ENCODE peak calls at places on chromosomes 12 and 14, in five cellular contexts. V, C, Z, Q and R are unnamed samples.

GRCh38 chr14:40682131-40682913 is 924.4 kb upstream of the LRFN5 start:
- DNase-seq in V (no peak), Q (no peak), Z (no peak), C (no peak), R (no peak)

GRCh38 chr12:3049596-3050314 is 27.4 kb upstream of the TSPAN9 start:
- DNase-seq in Q (no peak), V (peak), C (no peak), Z (no peak), R (no peak)

GRCh38 chr14:76872796-76873432 is 46.7 kb downstream of the LRRC74A start:
- DNase-seq in Q (no peak), Z (no peak), C (peak), V (peak), R (peak)

GRCh38 chr12:86158956-86159355 is 97.2 kb downstream of the MGAT4C start:
- DNase-seq in C (no peak), V (no peak), Z (no peak), Q (no peak), R (no peak)

GRCh38 chr12:122413516-122414404 is 8.7 kb downstream of the CLIP1 start:
- DNase-seq in Q (no peak), C (peak), V (no peak), Z (no peak), R (no peak)

GRCh38 chr14:93954900-93955891 is 21.2 kb downstream of the ASB2 start:
- DNase-seq in Q (no peak), C (no peak), Z (no peak), V (no peak), R (no peak)

GRCh38 chr14:23432102-23432925 is 3.1 kb downstream of the MYH7 start:
- DNase-seq in Z (no peak), C (no peak), V (no peak), Q (no peak), R (no peak)

GRCh38 chr12:3233813-3234212 is 156.6 kb downstream of the TSPAN9 start:
- DNase-seq in V (no peak), C (no peak), Q (no peak), Z (no peak), R (no peak)

GRCh38 chr14:86954623-86955022 is 1038.4 kb downstream of the GALC start:
- DNase-seq in C (no peak), Q (no peak), Z (no peak), V (no peak), R (no peak)

GRCh38 chr12:52081263-52081733 is 1.8 kb downstream of the SMIM41 start:
- DNase-seq in V (no peak), C (no peak), Q (peak), Z (no peak), R (no peak)

GRCh38 chr12:15146585-15146984 is 74.6 kb downstream of the RERG start:
- DNase-seq in Z (no peak), V (no peak), Q (no peak), C (no peak), R (no peak)

GRCh38 chr14:85572845-85573244 is 42.9 kb downstream of the FLRT2 start:
- DNase-seq in Q (no peak), C (peak), Z (no peak), V (no peak), R (no peak)

GRCh38 chr14:47366006-47366405 is 309.4 kb downstream of the MDGA2 start:
- DNase-seq in Z (no peak), V (no peak), C (no peak), Q (no peak), R (no peak)

GRCh38 chr14:83874662-83875061 is 1655.3 kb upstream of the FLRT2 start:
- DNase-seq in Z (no peak), Q (no peak), V (no peak), C (no peak), R (no peak)

GRCh38 chr12:65792724-65793123 is 31.6 kb upstream of the HMGA2 start:
- DNase-seq in V (no peak), Z (no peak), C (no peak), Q (no peak), R (no peak)

GRCh38 chr14:100429537-100429936 is 106.4 kb downstream of the SLC25A47 start:
- DNase-seq in Q (no peak), Z (no peak), V (no peak), C (no peak), R (no peak)

GRCh38 chr12:118010903-118011302 is 5.6 kb upstream of the RFC5 start:
- DNase-seq in V (no peak), Z (no peak), Q (no peak), C (no peak), R (no peak)

GRCh38 chr14:30822080-30822571 is 52.2 kb upstream of the COCH start:
- DNase-seq in Q (no peak), C (no peak), Z (no peak), V (peak), R (no peak)

GRCh38 chr14:26332966-26333365 is 264.9 kb downstream of the NOVA1 start:
- DNase-seq in Z (no peak), Q (no peak), V (no peak), C (no peak), R (no peak)

GRCh38 chr14:93994919-93995682 is 2.0 kb upstream of the CCDC197 start:
- DNase-seq in C (no peak), V (no peak), Q (no peak), Z (no peak), R (peak)

DNA sequence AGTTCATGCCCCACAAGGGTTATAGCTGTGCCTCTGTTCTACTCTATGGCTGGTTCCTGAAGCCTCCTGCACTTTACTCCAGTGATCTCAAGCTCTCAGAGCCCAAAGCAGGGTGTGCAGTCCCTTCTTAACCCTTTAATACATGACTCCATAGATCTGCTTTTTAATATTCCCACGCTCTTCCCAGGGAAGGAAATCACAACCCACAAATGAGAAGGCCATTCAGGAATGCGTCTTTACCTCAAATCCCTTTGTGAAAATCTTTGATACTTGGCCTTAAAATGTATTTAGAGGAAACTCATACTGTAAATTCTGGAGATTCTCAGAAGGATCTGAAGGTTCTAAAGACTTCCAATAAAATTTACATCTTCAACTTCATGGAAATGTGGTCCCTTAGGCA is 17.0 kb downstream of the NID2 start:
- DNase-seq in Z (no peak), C (no peak), Q (no peak), V (no peak), R (no peak)
- H3K4me3 ChIP-seq in Z (no peak), C (no peak), Q (no peak), V (no peak), R (no peak)

DNA sequence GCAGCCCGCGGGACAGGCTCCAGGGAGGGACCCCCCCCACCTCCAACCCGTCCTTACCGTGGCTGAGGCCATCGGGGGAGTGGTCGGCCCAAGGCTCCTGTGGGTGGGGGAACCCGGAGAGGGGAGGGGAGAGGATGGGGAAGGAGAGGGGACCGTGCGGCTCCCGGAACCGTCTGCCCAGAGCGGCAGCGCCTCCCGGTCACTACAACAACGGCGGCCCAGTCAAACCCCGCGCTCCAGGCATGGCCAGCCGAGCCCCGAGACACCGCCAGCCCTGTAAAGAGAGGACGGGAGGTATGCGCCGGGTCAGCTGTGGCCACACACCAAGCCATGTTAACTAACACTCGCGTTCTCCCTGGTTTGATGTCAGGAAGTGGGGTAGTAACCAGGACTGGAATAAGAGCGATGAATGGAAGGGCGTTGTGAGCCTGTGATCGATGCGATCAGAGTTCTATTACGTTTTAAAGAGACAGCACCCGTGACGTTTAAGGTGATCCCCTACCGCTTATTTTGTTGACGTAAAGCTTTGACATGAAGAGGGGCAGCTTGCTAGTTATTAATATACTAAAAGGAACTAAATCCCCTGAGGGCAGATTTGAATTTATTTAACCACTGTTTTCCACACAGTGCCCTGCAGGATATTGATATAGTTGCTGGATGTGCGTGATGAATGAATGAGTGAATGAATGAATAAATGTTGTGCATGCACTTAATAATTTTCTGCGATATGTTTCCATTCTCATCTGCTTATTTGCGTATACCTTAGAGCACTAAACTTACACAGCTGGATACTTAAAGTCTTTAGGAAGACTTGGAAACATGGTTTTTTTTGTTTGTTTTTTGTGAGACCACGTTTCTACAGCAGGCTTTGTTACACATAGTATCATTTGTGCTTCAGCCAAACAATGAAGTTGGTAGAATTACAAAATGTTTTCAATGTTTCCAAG is at the start of gene POC1B:
- DNase-seq in C (peak), Z (peak), V (peak), Q (peak), R (peak)
- TF ChIP-seq POLR2A in C (no peak), Z (peak), V (peak), Q (no peak), R (peak)

DNA sequence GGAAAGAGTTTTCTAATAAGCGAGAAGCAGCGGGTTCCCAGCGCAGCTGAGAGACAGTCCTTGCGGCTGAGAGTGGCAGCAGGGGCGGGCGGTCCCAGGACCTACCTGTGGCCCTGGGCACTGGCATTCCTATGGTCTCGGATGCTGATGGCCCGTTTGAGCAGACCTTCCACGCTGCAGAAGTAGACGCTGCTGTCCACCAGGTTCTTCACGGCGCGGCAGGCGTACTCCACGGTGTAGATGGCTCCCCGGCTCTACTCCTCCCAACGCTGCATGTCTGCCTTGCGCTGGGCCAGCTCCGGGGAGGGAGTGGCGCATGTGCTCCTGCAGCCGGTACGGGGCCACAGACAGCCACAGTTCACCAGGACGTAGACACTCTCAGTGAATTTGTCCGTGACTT is 21.8 kb upstream of the PLEKHA5 start:
- DNase-seq in Q (peak), Z (no peak), C (no peak), V (no peak), R (no peak)
- TF ChIP-seq POLR2AphosphoS5 in Q (no peak), Z (no peak), C (no peak), V (no peak), R (no peak)

GRCh38 chr14:67675219-67675582 is 769 bp upstream of the VTI1B start:
- DNase-seq in Q (no peak), Z (no peak), C (peak), V (no peak), R (no peak)
- H3K4me3 ChIP-seq in Q (peak), Z (peak), C (peak), V (peak), R (peak)

GRCh38 chr12:6377667-6377994 is 2.3 kb upstream of the SCNN1A start:
- DNase-seq in C (no peak), Q (no peak), Z (no peak), V (no peak), R (peak)

GRCh38 chr12:6376965-6377666 is 1.8 kb upstream of the SCNN1A start:
- DNase-seq in V (no peak), Q (no peak), Z (no peak), C (no peak), R (peak)

GRCh38 chr12:6375269-6376078 is at the start of gene SCNN1A:
- DNase-seq in Z (no peak), V (no peak), C (no peak), Q (peak), R (peak)

GRCh38 chr12:6374781-6375150 is 597 bp downstream of the SCNN1A start:
- DNase-seq in C (no peak), Q (no peak), Z (no peak), V (no peak), R (no peak)

DNA sequence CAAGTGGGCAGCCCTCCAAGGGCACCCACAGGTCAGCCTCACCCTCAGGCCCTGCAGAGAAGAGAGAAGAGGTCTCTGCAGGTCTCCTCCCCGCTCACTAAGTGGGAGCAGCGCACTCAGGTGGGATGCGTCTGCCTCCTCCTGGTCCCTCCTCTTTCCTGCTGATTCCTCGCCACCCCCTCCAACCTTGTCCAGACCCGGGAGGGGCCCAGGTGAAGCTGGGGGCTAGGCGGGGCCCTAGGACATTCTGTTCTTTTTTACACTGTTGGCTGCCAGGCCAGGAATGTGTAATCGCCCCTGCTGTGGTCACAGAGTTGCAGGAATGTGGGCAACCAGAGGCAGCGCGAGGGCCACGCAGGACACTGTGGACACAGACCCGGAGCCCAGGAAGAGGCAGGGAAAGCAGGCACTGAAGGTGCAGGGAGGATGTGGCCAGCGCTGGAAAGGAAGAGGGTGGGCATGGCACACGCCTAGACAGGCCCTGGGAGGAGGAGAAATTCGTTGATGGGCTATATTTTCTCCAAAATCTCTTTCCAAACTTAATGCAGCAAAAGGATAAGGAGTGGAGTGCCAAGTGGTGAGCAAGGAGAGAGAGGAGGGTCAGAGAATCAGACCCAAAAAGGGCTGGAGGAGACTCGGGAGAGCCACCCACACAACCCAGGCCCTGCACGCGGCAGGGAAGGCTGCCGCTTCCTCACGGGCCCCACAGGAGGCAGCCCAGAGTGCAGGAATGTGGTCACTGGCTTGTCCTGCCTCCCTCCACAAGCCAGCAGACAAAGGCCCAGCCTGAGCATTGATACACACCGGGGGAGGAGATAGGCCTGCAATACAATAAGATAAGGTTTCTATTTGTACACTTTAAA is 947 bp upstream of the SCNN1A start:
- DNase-seq in Z (no peak), Q (peak), V (peak), C (peak), R (peak)
- TF ChIP-seq POLR2A in Z (no peak), Q (peak), V (no peak), C (no peak), R (no peak)

GRCh38 chr14:89466460-89466859 is 49.4 kb upstream of the FOXN3 start:
- DNase-seq in C (no peak), Q (no peak), Z (no peak), V (no peak), R (no peak)
- TF ChIP-seq POLR2AphosphoS5 in C (no peak), Q (no peak), Z (no peak), V (no peak), R (no peak)